ENCODE peak calls at places on chromosomes 3 and 15, in ten cellular contexts. A is HCT116, F is neural progenitor cell, T is GM23248, K is fibroblast of lung, W is MM.1S, R is K562, Q is neuronal stem cell, N is astrocyte, H is IMR-90. Y is an unnamed sample.

GRCh38 chr3:120177907-120178306 is 83.7 kb upstream of the GSK3B start:
- DNase-seq in F (no peak), N (no peak), T (peak; percentile 30), R (peak; percentile 2), H (no peak), W (no peak), A (no peak), Q (no peak), K (no peak), Y (no peak)

GRCh38 chr3:192825657-192826200 is 91.9 kb downstream of the MB21D2 start:
- DNase-seq in T (peak; percentile 34), K (peak; percentile 67), F (no peak), N (peak; percentile 59), W (no peak), A (no peak), Q (no peak), R (no peak), H (peak; percentile 69), Y (no peak)

GRCh38 chr15:65423150-65423976 is 616 bp upstream of the IGDCC4 start:
- DNase-seq in F (peak; percentile 43), T (no peak), R (peak; percentile 33), K (no peak), A (no peak), Q (no peak), H (no peak), N (no peak), W (no peak), Y (no peak)

GRCh38 chr3:31934018-31934417 is 47.0 kb downstream of the OSBPL10 start:
- DNase-seq in W (no peak), H (no peak), Q (no peak), N (no peak), A (no peak), R (no peak), T (no peak), F (no peak), K (peak; percentile 36), Y (no peak)

GRCh38 chr15:30649952-30650929 is 24.3 kb downstream of the ARHGAP11B start:
- DNase-seq in T (peak; percentile 41), H (peak; percentile 80), A (no peak), N (no peak), R (no peak), W (no peak), F (no peak), Q (no peak), K (no peak), Y (no peak)

GRCh38 chr3:105812194-105812586 is 56.6 kb downstream of the CBLB start:
- DNase-seq in H (peak; percentile 74), F (no peak), R (no peak), A (no peak), N (peak; percentile 69), W (no peak), Q (no peak), K (peak; percentile 77), T (peak; percentile 78), Y (no peak)

GRCh38 chr15:69648215-69648614 is 195.6 kb downstream of the RPLP1 start:
- DNase-seq in N (no peak), A (no peak), T (peak; percentile 13), K (no peak), F (no peak), W (no peak), R (no peak), Q (no peak), H (no peak), Y (no peak)

GRCh38 chr3:173065543-173065970 is 75.5 kb downstream of the SPATA16 start:
- DNase-seq in F (no peak), T (peak; percentile 18), W (peak; percentile 86), A (no peak), N (peak; percentile 42), K (peak; percentile 55), H (peak; percentile 6), R (no peak), Q (no peak), Y (no peak)

DNA sequence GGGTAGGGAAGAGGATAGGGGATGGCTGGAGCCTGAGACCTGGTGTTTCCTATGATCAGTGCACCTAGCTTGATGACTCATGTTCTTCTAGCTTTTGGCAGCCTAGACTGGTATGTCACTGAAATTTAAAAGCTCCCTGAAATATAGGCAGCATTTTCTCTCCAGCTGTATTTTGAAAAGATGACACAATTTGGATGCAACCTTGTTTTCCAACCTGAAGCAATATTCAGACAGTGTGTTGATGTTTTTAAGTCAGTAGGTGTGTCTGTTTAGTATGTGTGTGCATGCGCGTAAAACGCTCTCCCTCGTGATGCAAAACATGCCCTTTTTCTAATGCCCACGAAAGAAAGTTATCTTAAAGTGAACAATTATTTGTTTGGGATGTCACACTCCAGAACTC is 58.5 kb downstream of the RPL22L1 start:
- DNase-seq in Q (no peak), H (peak; percentile 60), W (no peak), F (no peak), K (peak; percentile 65), A (no peak), T (peak; percentile 62), R (no peak), N (peak; percentile 58), Y (no peak)
- H3K9ac ChIP-seq in Q (no peak overlapping the region), H (peak overlapping the region; percentile 1), W (no peak overlapping the region), F (no peak overlapping the region), K (no peak overlapping the region), A (no peak overlapping the region), T (no peak overlapping the region), R (no peak overlapping the region), N (no peak overlapping the region), Y (no peak overlapping the region)

DNA sequence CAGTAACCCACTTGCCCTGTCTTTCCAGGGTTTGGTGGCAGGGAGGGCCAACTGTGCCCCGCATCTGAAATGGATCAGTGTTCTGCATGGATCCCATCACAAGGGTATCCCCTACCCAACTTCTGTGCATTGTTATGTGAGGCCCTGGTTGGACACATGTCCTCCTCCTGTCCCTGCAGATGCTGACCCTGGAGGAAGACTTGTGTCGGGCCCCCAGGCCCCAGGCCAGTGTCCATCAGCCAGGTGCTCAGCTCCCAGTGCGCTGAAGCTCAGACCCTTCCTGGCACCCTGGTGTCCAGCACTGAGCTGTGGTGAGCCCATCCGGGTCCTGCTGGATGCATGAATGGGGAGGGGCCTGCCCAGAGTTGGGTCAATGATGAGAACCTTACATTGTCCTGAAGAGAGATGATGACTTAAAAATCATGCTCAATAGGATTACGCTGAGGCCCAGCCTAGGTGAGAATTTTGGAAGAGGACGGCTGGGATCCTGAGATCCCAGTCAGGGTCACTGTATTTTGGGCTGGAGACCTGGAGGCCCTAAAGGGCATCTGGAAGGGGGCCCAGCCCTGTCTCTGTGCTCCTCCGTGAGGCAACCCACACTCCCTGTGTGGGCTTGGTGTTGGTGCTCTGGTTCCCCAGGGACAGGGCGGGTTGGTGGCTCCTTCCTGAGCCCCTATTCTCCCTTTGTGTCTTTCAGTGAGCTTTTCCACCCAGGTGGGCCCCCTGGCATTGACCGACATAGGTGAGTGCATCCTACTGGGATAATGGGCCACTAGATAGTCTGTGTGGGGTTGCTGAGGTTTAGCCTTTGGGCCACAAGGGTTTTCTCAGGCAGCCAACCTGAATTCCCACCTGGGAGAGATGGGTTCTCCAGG is 199.1 kb downstream of the UBE3A start:
- DNase-seq in R (no peak), W (no peak), F (no peak), T (no peak), H (no peak), N (no peak), Q (no peak), K (no peak), A (no peak), Y (peak; percentile 60)
- H3K9me3 ChIP-seq in R (no peaks in the 10 kb centered on the region), W (no peaks in the 10 kb centered on the region), F (no peaks in the 10 kb centered on the region), T (no peaks in the 10 kb centered on the region), H (peaks cover 72% of the 10 kb centered on the region), N (peaks cover 30% of the 10 kb centered on the region), Q (peaks cover 56% of the 10 kb centered on the region), K (no peaks in the 10 kb centered on the region), A (peaks cover 28% of the 10 kb centered on the region), Y (no peaks in the 10 kb centered on the region)

GRCh38 chr15:57285386-57285785 is 90.9 kb upstream of the CGNL1 start:
- DNase-seq in F (no peak), A (no peak), K (no peak), R (no peak), W (no peak), H (no peak), Q (no peak), T (no peak), N (no peak), Y (no peak)

GRCh38 chr15:57286446-57287127 is 89.7 kb upstream of the CGNL1 start:
- DNase-seq in N (no peak), W (no peak), H (no peak), A (no peak), Q (no peak), R (no peak), F (peak; percentile 52), T (no peak), K (no peak), Y (no peak)

GRCh38 chr15:57284535-57284934 is 91.8 kb upstream of the CGNL1 start:
- DNase-seq in R (no peak), F (no peak), H (no peak), Q (no peak), N (no peak), K (no peak), T (no peak), W (no peak), A (no peak), Y (no peak)

GRCh38 chr15:57281357-57281756 is 94.9 kb upstream of the CGNL1 start:
- DNase-seq in T (no peak), R (no peak), N (no peak), K (no peak), A (no peak), H (no peak), W (no peak), F (no peak), Q (no peak), Y (no peak)

DNA sequence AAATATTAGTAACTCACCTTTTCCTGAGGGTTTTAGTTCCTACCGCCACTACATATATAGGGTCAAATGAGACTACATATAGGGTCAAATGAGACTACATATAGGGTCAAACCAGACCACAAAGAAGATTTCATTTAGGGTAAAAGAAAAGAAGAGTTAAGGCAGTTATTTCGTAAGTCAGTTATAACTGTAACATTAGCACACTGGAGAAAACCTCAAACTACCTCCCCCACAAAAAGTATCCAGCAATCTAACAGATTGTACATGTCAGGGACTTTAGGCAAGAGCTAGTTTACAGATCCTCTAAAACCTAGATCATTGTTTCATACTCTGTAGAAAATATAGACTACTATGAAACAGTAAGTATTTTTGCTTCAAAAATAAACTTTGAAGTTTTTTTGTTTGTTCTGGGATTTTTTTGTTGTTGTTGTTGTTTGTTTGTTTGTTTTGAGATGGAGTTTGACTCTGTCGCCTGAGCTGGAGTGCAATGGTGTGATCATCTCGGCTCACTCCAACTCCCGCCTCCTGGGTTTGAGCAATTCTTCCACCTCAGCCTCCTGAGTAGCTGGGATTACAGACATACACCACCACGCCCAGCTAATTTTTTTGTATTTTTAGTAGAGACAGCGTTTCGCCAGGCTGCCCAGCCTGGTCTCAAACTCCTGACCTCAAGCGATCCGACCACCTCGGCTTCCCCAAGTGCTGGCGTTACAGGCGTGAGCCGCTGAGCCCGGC is 92.4 kb upstream of the CGNL1 start:
- DNase-seq in A (no peak), W (no peak), F (no peak), R (no peak), T (peak; percentile 37), H (peak; percentile 45), K (no peak), Q (no peak), N (no peak), Y (no peak)
- H3K9ac ChIP-seq in A (no peak overlapping the region), W (no peak overlapping the region), F (no peak overlapping the region), R (no peak overlapping the region), T (peak overlapping the region; percentile 3), H (no peak overlapping the region), K (no peak overlapping the region), Q (no peak overlapping the region), N (no peak overlapping the region), Y (no peak overlapping the region)

GRCh38 chr15:99976811-99977271 is 243.6 kb upstream of the LYSMD4 start:
- DNase-seq in N (peak; percentile 66), F (no peak), W (no peak), K (peak; percentile 71), H (peak; percentile 20), A (no peak), T (peak; percentile 15), R (no peak), Q (no peak), Y (peak; percentile 39)

GRCh38 chr15:99974246-99974645 is 241.0 kb upstream of the LYSMD4 start:
- DNase-seq in R (no peak), F (no peak), Q (no peak), N (no peak), H (no peak), K (no peak), T (no peak), A (no peak), W (no peak), Y (peak; percentile 66)

GRCh38 chr15:99978426-99978825 is 245.2 kb upstream of the LYSMD4 start:
- DNase-seq in N (no peak), A (no peak), H (no peak), K (no peak), T (no peak), W (no peak), Q (no peak), F (no peak), R (no peak), Y (peak; percentile 45)

GRCh38 chr15:99977945-99978344 is 244.7 kb upstream of the LYSMD4 start:
- DNase-seq in Q (no peak), A (no peak), K (no peak), H (no peak), W (no peak), F (no peak), R (no peak), N (no peak), T (no peak), Y (peak; percentile 32)

GRCh38 chr15:99976000-99976399 is 242.8 kb upstream of the LYSMD4 start:
- DNase-seq in H (no peak), A (no peak), F (no peak), R (no peak), N (no peak), K (no peak), W (no peak), Q (no peak), T (no peak), Y (peak; percentile 61)
- H3K9me3 ChIP-seq in H (peaks cover 36% of the 10 kb centered on the region), A (no peaks in the 10 kb centered on the region), F (no peaks in the 10 kb centered on the region), R (no peaks in the 10 kb centered on the region), N (no peaks in the 10 kb centered on the region), K (no peaks in the 10 kb centered on the region), W (no peaks in the 10 kb centered on the region), Q (no peaks in the 10 kb centered on the region), T (no peaks in the 10 kb centered on the region), Y (no peaks in the 10 kb centered on the region)